ENCODE peak calls at places on chromosomes 6 and 20, in seven cellular contexts. L is HCT116, P is GM23338, R is neural progenitor cell, S is OCI-LY7, F is PC-3, N is hepatocyte. T is an unnamed sample.

GRCh38 chr6:31270788-31271640 is 878 bp downstream of the HLA-C start:
- DNase-seq in P (peak; percentile 68), S (peak; percentile 58), N (peak; percentile 68), F (peak; percentile 47), R (peak; percentile 71), L (no peak), T (peak; percentile 49)

GRCh38 chr6:31821301-31822037 is 6.1 kb upstream of the HSPA1B start:
- DNase-seq in N (peak; percentile 74), F (peak; percentile 84), P (peak; percentile 68), L (no peak), S (peak; percentile 43), R (peak; percentile 74), T (peak; percentile 62)

GRCh38 chr6:36955136-36955535 is 598 bp downstream of the PI16 start:
- DNase-seq in S (no peak), F (no peak), P (no peak), L (no peak), R (no peak), N (no peak), T (no peak)

GRCh38 chr6:100186552-100186951 is 192.5 kb upstream of the MCHR2 start:
- DNase-seq in S (no peak), N (no peak), F (no peak), L (no peak), P (no peak), R (no peak), T (no peak)

GRCh38 chr6:35622283-35622682 is 66.4 kb downstream of the FKBP5 start:
- DNase-seq in R (no peak), L (no peak), N (no peak), S (no peak), F (no peak), P (no peak), T (no peak)

GRCh38 chr6:123448306-123448884 is 188.4 kb downstream of the TRDN start:
- DNase-seq in L (no peak), F (no peak), P (no peak), S (no peak), N (no peak), R (no peak), T (no peak)

GRCh38 chr20:26208296-26209091 is 511.8 kb upstream of the ZNF337 start:
- DNase-seq in R (peak; percentile 81), F (no peak), P (peak; percentile 77), L (no peak), N (peak; percentile 32), S (no peak), T (peak; percentile 53)

GRCh38 chr6:87200469-87201174 is 45.3 kb downstream of the ZNF292 start:
- DNase-seq in N (no peak), P (no peak), F (no peak), L (no peak), R (no peak), S (no peak), T (no peak)

GRCh38 chr6:2522521-2522920 is 228.2 kb downstream of the MYLK4 start:
- DNase-seq in R (no peak), F (peak; percentile 82), S (no peak), N (no peak), L (no peak), P (no peak), T (no peak)

GRCh38 chr20:62400021-62400420 is 7.1 kb downstream of the CABLES2 start:
- DNase-seq in S (no peak), N (no peak), P (no peak), F (no peak), L (no peak), R (no peak), T (no peak)

GRCh38 chr6:15392182-15392581 is 146.3 kb downstream of the JARID2 start:
- DNase-seq in S (no peak), R (no peak), L (no peak), N (no peak), P (no peak), F (no peak), T (no peak)

GRCh38 chr6:123127807-123128206 is 131.8 kb downstream of the CLVS2 start:
- DNase-seq in R (no peak), L (no peak), S (no peak), F (peak; percentile 10), P (no peak), N (no peak), T (no peak)

GRCh38 chr6:43274916-43275597 is 23.0 kb upstream of the SLC22A7 start:
- DNase-seq in N (peak; percentile 86), F (no peak), P (peak; percentile 38), S (no peak), R (peak; percentile 49), L (no peak), T (peak; percentile 88)

GRCh38 chr20:59217794-59218193 is 54.2 kb downstream of the ZNF831 start:
- DNase-seq in P (no peak), S (no peak), R (no peak), F (no peak), L (no peak), N (no peak), T (no peak)

GRCh38 chr6:69791065-69791471 is 5.7 kb downstream of the LMBRD1 start:
- DNase-seq in S (no peak), R (no peak), F (no peak), N (peak; percentile 27), P (peak; percentile 42), L (no peak), T (no peak)

GRCh38 chr20:420721-421574 is 12.8 kb downstream of the RBCK1 start:
- DNase-seq in R (no peak), S (peak; percentile 66), P (peak; percentile 66), L (no peak), F (no peak), N (no peak), T (peak; percentile 80)

GRCh38 chr6:74873911-74874310 is 331.9 kb downstream of the COL12A1 start:
- DNase-seq in L (no peak), N (peak; percentile 17), P (no peak), S (no peak), R (no peak), F (no peak), T (no peak)

GRCh38 chr20:23928788-23929187 is 49.2 kb upstream of the CST5 start:
- DNase-seq in L (no peak), P (peak; percentile 13), F (peak; percentile 41), S (peak; percentile 24), R (no peak), N (no peak), T (no peak)

GRCh38 chr20:49676581-49677291 is 36.9 kb downstream of the B4GALT5 start:
- DNase-seq in N (no peak), P (no peak), F (peak; percentile 94), L (no peak), R (no peak), S (no peak), T (no peak)

GRCh38 chr6:19806971-19807396 is 30.2 kb upstream of the ID4 start:
- DNase-seq in F (no peak), N (no peak), L (no peak), S (no peak), R (no peak), P (no peak), T (no peak)

GRCh38 chr6:19802656-19803055 is 34.5 kb upstream of the ID4 start:
- DNase-seq in P (no peak), R (no peak), N (no peak), S (peak; percentile 94), F (no peak), L (no peak), T (no peak)

GRCh38 chr6:19803331-19804330 is 33.5 kb upstream of the ID4 start:
- DNase-seq in F (peak; percentile 50), S (peak; percentile 42), R (peak; percentile 4), P (no peak), N (peak; percentile 18), L (no peak), T (no peak)

GRCh38 chr6:19804362-19805145 is 32.6 kb upstream of the ID4 start:
- DNase-seq in P (peak; percentile 96), R (peak; percentile 98), L (peak; percentile 87), F (peak; percentile 94), S (peak; percentile 94), N (peak; percentile 99), T (peak; percentile 93)

GRCh38 chr6:19805146-19805515 is 32.0 kb upstream of the ID4 start:
- DNase-seq in P (peak; percentile 4), R (peak; percentile 9), L (peak; percentile 6), N (no peak), F (peak; percentile 6), S (no peak), T (no peak)
- TF ChIP-seq EZH2phosphoT487 in P (no peak), R (no peak), L (no peak), N (no peak), F (no peak), S (no peak), T (no peak)

GRCh38 chr6:17281497-17282481 is 628 bp downstream of the RBM24 start:
- DNase-seq in N (no peak), L (no peak), F (no peak), P (peak; percentile 66), S (no peak), R (peak; percentile 72), T (peak; percentile 53)
- TF ChIP-seq EZH2phosphoT487 in N (no peak), L (no peak), F (no peak), P (peak; percentile 44), S (no peak), R (no peak), T (no peak)

DNA sequence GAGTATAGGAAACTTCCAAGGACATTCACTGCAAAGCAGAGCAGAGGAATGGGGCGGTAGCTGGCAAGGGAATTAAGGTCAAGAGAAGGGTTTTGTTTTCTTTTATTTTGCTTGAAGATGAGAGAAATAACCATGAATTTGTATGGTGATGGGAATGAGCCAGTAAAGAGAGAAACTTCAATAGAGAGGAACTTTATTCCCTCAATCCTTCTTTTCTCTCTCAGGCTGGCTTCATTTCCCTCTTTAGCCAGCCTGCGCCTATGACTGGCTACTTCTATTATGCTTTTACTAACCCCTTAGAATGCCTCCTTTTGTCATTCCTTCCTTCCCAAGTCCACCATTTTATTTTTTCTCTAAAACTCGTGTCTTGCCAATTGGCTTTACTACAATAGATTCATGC is 101.4 kb upstream of the CEP85L start:
- DNase-seq in L (no peak), N (no peak), S (no peak), R (no peak), F (no peak), P (no peak), T (no peak)
- TF ChIP-seq EZH2phosphoT487 in L (no peak), N (no peak), S (no peak), R (no peak), F (no peak), P (no peak), T (no peak)

DNA sequence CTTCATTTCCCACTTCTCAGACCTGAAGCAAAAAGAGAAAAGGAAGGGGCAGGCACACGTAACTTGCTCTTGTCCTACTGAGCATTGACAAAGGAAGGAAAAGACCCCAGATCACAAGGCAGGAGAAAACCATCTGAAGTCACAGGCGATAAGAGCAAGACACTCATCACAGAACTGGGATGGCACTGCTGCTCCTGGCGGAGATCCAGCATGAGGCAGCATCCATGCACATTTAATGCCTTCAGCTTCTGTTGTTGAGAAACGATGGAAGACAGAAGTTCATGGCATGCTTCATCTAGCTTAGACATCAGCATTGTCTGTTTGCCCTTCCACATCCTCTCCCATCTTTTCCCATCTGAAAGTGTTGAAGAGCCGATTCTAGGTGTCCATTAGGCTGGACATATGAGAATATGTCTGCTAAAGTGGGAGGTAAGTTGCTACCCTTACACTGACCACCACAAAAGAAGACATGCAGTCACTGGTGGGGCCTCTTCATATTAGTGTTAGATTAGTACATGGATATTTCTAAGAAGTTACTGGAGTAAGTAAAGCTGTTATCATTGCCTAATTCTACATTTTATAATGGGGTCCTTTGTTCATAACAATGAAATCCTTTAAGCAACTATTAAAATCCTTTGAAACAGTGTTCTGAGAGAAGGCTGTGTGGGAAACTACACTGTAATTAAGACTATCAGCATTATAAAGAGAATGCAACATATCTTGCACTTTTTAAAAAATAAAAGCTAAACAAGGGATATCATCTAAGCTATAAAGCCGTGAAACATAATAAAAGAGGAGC is 618.5 kb downstream of the C6orf118 start:
- DNase-seq in R (no peak), F (no peak), S (no peak), P (no peak), L (no peak), N (no peak), T (no peak)
- TF ChIP-seq EZH2phosphoT487 in R (no peak), F (no peak), S (no peak), P (no peak), L (no peak), N (no peak), T (no peak)